ENCODE peak calls at places on chromosomes 2 and 18, in six cellular contexts. U is heart left ventricle; O is pancreas; N is tibial artery; K is CD8-positive, alpha-beta T cell; I is colonic mucosa. L is an unnamed sample.

GRCh38 chr2:180450841-180451240 is 443.7 kb upstream of the CWC22 start:
- DNase-seq in U (no peak), O (no peak), N (no peak), K (no peak), I (no peak), L (no peak)

GRCh38 chr2:152606965-152607364 is 110.3 kb downstream of the PRPF40A start:
- DNase-seq in U (no peak), O (no peak), N (no peak), K (no peak), I (no peak), L (no peak)

GRCh38 chr2:238326801-238327365 is 6.6 kb downstream of the TRAF3IP1 start:
- DNase-seq in U (no peak), O (no peak), N (no peak), K (no peak), I (no peak), L (no peak)

GRCh38 chr2:190717764-190718651 is 69.1 kb downstream of the NAB1 start:
- DNase-seq in U (no peak), O (peak; percentile 33), N (no peak), K (no peak), I (no peak), L (no peak)

GRCh38 chr2:100013892-100014677 is 128.3 kb downstream of the AFF3 start:
- DNase-seq in U (peak; percentile 64), O (no peak), N (peak; percentile 49), K (no peak), I (no peak), L (no peak)

GRCh38 chr2:216693414-216694100 is 1.8 kb downstream of the IGFBP5 start:
- DNase-seq in U (no peak), O (no peak), N (no peak), K (no peak), I (no peak), L (no peak)

GRCh38 chr2:7962191-7962590 is 719.7 kb upstream of the ID2 start:
- DNase-seq in U (no peak), O (no peak), N (no peak), K (no peak), I (no peak), L (no peak)

GRCh38 chr2:222319576-222320440 is 21.0 kb upstream of the PAX3 start:
- DNase-seq in U (peak; percentile 73), O (peak; percentile 76), N (no peak), K (no peak), I (peak; percentile 25), L (no peak)

GRCh38 chr2:68463287-68463877 is 3.7 kb downstream of the FBXO48 start:
- DNase-seq in U (no peak), O (no peak), N (no peak), K (no peak), I (no peak), L (no peak)

GRCh38 chr18:9475643-9476580 is 599 bp downstream of the RALBP1 start:
- DNase-seq in U (no peak), O (no peak), N (peak; percentile 38), K (peak; percentile 55), I (no peak), L (no peak)

GRCh38 chr18:71809711-71810110 is 734.4 kb downstream of the CBLN2 start:
- DNase-seq in U (no peak), O (no peak), N (no peak), K (no peak), I (no peak), L (no peak)

GRCh38 chr2:37506407-37507068 is 162.1 kb downstream of the QPCT start:
- DNase-seq in U (no peak), O (no peak), N (no peak), K (no peak), I (no peak), L (no peak)

GRCh38 chr2:63692002-63692606 is 103.3 kb downstream of the MDH1 start:
- DNase-seq in U (no peak), O (no peak), N (no peak), K (no peak), I (peak; percentile 31), L (peak; percentile 75)

GRCh38 chr2:136305517-136306192 is 187.7 kb upstream of the CXCR4 start:
- DNase-seq in U (no peak), O (no peak), N (no peak), K (peak; percentile 71), I (no peak), L (no peak)

GRCh38 chr2:72147303-72147970 is at the start of gene CYP26B1:
- DNase-seq in U (peak; percentile 70), O (peak; percentile 76), N (no peak), K (no peak), I (no peak), L (no peak)

GRCh38 chr2:206020151-206020550 is 65.8 kb downstream of the INO80D start:
- DNase-seq in U (no peak), O (no peak), N (no peak), K (no peak), I (no peak), L (no peak)

GRCh38 chr18:25896178-25896780 is 194.1 kb downstream of the SS18 start:
- DNase-seq in U (no peak), O (no peak), N (no peak), K (no peak), I (peak; percentile 34), L (no peak)

GRCh38 chr2:72004976-72005375 is 142.7 kb downstream of the CYP26B1 start:
- DNase-seq in U (no peak), O (no peak), N (no peak), K (no peak), I (no peak), L (no peak)

GRCh38 chr2:149040451-149040850 is 2.0 kb downstream of the LYPD6B start:
- DNase-seq in U (no peak), O (no peak), N (no peak), K (no peak), I (peak; percentile 65), L (peak; percentile 57)

GRCh38 chr2:21535826-21536225 is 412.1 kb downstream of the TDRD15 start:
- DNase-seq in U (no peak), O (no peak), N (no peak), K (no peak), I (no peak), L (no peak)

DNA sequence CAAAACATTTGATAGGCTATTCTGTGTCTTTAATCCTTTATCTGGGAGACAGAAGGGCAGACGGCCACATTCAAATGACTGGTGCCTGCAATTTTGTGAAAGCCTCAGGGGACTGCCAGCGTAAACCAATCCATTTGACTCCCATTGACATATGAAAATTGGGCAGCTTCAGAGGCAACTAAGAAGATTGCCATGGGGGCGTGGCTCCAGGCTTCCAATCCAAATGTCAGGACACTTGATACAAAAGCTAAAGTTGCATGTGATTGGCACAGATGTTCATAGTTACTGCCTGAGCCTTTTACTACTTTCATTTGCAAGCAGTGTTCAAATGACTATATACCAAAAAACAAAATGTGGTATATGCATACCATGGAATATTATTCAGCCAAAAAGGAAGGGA is 42.0 kb downstream of the SPC25 start:
- DNase-seq in U (no peak), O (no peak), N (no peak), K (no peak), I (no peak), L (no peak)
- H3K4me1 ChIP-seq in U (no peaks in the 10 kb centered on the region), O (no peaks in the 10 kb centered on the region), N (no peaks in the 10 kb centered on the region), K (no peaks in the 10 kb centered on the region), I (no peaks in the 10 kb centered on the region), L (no peaks in the 10 kb centered on the region)

GRCh38 chr2:101770672-101771071 is 73.2 kb downstream of the MAP4K4 start:
- DNase-seq in U (no peak), O (no peak), N (no peak), K (no peak), I (peak; percentile 56), L (no peak)

GRCh38 chr2:101771911-101772321 is 74.4 kb downstream of the MAP4K4 start:
- DNase-seq in U (no peak), O (no peak), N (no peak), K (no peak), I (no peak), L (no peak)

GRCh38 chr2:101768480-101769077 is 71.1 kb downstream of the MAP4K4 start:
- DNase-seq in U (no peak), O (no peak), N (no peak), K (no peak), I (no peak), L (no peak)

GRCh38 chr2:101773137-101773536 is 75.6 kb downstream of the MAP4K4 start:
- DNase-seq in U (no peak), O (no peak), N (no peak), K (no peak), I (no peak), L (no peak)

GRCh38 chr2:101771226-101771906 is 73.9 kb downstream of the MAP4K4 start:
- DNase-seq in U (no peak), O (no peak), N (no peak), K (no peak), I (no peak), L (no peak)
- H3K4me1 ChIP-seq in U (peaks cover 8% of the 10 kb centered on the region), O (peaks cover 20% of the 10 kb centered on the region), N (peaks cover 84% of the 10 kb centered on the region), K (peaks cover 86% of the 10 kb centered on the region), I (no peaks in the 10 kb centered on the region), L (peaks cover 5% of the 10 kb centered on the region)

DNA sequence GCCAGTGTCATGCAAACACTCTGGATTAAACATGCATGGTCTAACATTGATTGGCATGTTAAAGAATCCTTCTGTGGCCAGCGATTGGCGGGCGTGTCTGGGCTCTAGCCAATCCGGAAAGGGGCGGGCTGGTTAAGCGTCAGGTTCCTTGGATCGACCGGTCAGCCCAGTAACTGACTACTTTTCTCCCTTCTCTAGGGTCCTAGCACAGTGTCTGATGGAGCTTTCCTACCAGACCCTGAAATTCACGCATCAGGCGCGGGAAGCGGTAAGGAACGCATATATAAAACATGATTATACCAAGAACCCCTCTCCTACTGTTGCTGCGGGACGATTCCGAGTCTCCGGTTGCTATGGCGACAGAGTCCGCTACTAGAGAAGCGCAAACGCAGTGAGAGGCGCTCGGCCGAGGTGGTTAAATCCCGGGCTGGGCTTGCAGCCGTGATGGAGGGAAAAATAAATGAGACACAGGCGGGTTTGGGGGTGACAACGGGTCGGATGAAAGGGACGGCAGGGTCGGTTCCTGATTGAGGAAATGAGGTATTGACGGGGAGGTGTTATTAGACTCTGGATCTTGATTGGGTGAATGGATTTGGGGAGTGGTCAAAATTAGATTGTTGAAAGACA is 29.4 kb downstream of the KATNAL2 start:
- DNase-seq in U (peak; percentile 88), O (peak; percentile 89), N (peak; percentile 72), K (peak; percentile 48), I (peak; percentile 83), L (peak; percentile 82)
- H3K4me1 ChIP-seq in U (no peaks in the 10 kb centered on the region), O (no peaks in the 10 kb centered on the region), N (peaks cover 9% of the 10 kb centered on the region), K (peaks cover 5% of the 10 kb centered on the region), I (no peaks in the 10 kb centered on the region), L (no peaks in the 10 kb centered on the region)

DNA sequence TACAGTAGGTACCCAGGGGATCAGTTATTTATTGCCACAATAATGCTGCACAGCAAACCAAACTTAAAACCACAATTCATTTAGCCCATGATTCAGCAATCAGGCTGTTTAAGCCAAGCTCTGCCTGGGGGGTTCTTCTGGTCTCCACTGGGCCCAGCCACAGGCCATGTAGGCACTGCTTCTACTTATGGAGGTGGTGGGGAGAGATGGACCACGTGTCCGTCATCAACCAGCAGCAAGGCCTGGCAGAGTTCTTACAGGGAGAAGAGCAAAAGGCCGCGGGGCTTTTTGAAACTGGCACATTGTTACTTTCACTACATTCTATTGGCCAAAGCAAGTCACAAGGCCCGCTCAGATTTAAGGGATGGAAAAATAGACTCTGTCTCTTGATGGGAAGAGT is 76.3 kb upstream of the DAPL1 start:
- DNase-seq in U (no peak), O (no peak), N (no peak), K (no peak), I (no peak), L (no peak)
- H3K4me1 ChIP-seq in U (no peaks in the 10 kb centered on the region), O (no peaks in the 10 kb centered on the region), N (peaks cover 3% of the 10 kb centered on the region), K (no peaks in the 10 kb centered on the region), I (no peaks in the 10 kb centered on the region), L (no peaks in the 10 kb centered on the region)

DNA sequence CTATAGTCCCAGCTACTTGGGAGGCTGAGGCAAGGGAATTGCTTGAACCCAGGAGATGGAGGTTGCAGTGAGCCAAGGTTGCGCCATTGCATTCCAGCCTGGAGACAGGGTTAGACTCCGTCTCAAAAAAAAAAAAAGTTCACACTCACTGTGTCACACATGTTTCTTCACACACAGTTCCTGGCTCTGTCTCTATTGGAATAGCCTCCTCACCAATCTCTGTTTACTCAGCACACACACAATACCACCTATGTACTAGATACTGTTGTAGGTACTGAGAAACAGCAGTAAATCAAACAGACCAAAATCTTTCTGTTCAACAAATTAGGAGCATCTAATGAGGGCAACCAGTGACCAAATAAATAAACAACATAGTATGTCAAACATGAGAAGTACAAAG is 3.3 kb downstream of the TTC31 start:
- DNase-seq in U (no peak), O (no peak), N (no peak), K (no peak), I (no peak), L (no peak)
- H3K4me1 ChIP-seq in U (peaks cover 5% of the 10 kb centered on the region), O (peaks cover 13% of the 10 kb centered on the region), N (peaks cover 20% of the 10 kb centered on the region), K (peaks cover 18% of the 10 kb centered on the region), I (peaks cover 7% of the 10 kb centered on the region), L (peaks cover 13% of the 10 kb centered on the region)

L was measured in mucosa of descending colon.